ENCODE peak calls at places on chromosomes 12 and 14, in five cellular contexts. I is A549, A is ovary, V is heart left ventricle, N is fibroblast of lung. K is an unnamed sample.

GRCh38 chr12:6229823-6230222 is 29.6 kb downstream of the CD9 start:
- DNase-seq in V (peak), N (peak), I (no peak), A (peak), K (peak)

GRCh38 chr14:76053576-76054369 is 68.2 kb downstream of the IFT43 start:
- DNase-seq in N (no peak), V (no peak), A (no peak), I (no peak), K (no peak)

GRCh38 chr12:69570545-69571399 is 14.5 kb upstream of the CCT2 start:
- DNase-seq in I (peak), N (peak), V (peak), A (peak), K (peak)

GRCh38 chr12:57377103-57377840 is 53.6 kb downstream of the R3HDM2 start:
- DNase-seq in N (no peak), A (no peak), I (no peak), V (no peak), K (peak)

GRCh38 chr12:124336742-124337520 is 42.0 kb downstream of the RFLNA start:
- DNase-seq in I (no peak), V (no peak), A (no peak), N (no peak), K (no peak)

GRCh38 chr12:46136239-46136638 is 132.6 kb downstream of the SLC38A1 start:
- DNase-seq in V (no peak), N (no peak), A (no peak), I (no peak), K (no peak)

GRCh38 chr12:64780531-64781373 is 21.5 kb upstream of the GNS start:
- DNase-seq in I (peak), V (peak), N (no peak), A (peak), K (peak)

GRCh38 chr12:15811192-15812127 is 22.3 kb upstream of the EPS8 start:
- DNase-seq in V (no peak), I (no peak), A (no peak), N (peak), K (no peak)

GRCh38 chr12:58030566-58031279 is 89.4 kb downstream of the ATP23 start:
- DNase-seq in N (peak), I (no peak), A (no peak), V (no peak), K (no peak)

GRCh38 chr14:53791116-53791515 is 165.5 kb downstream of the BMP4 start:
- DNase-seq in N (no peak), A (no peak), V (no peak), I (no peak), K (no peak)

GRCh38 chr12:120669055-120669828 is 17.7 kb upstream of the MLEC start:
- DNase-seq in V (no peak), I (no peak), A (peak), N (peak), K (peak)
- H3K27ac ChIP-seq in V (no peak), I (no peak), A (peak), N (no peak), K (no peak)

GRCh38 chr12:93361159-93361919 is 16.4 kb upstream of the NUDT4 start:
- DNase-seq in N (no peak), V (peak), I (no peak), A (no peak), K (no peak)
- H3K27ac ChIP-seq in N (no peak), V (peak), I (no peak), A (no peak), K (peak)

GRCh38 chr14:32331227-32331597 is 2.1 kb downstream of the AKAP6 start:
- DNase-seq in N (no peak), I (no peak), A (no peak), V (no peak), K (no peak)

GRCh38 chr14:32329690-32330290 is 692 bp downstream of the AKAP6 start:
- DNase-seq in N (no peak), A (no peak), I (no peak), V (no peak), K (no peak)

GRCh38 chr14:32327255-32327961 is 1.7 kb upstream of the AKAP6 start:
- DNase-seq in I (no peak), N (no peak), A (no peak), V (no peak), K (no peak)

GRCh38 chr14:32330356-32331226 is 1.5 kb downstream of the AKAP6 start:
- DNase-seq in N (no peak), I (no peak), A (no peak), V (no peak), K (no peak)

GRCh38 chr14:32329146-32329545 is at the start of gene AKAP6:
- DNase-seq in N (no peak), A (no peak), V (no peak), I (no peak), K (no peak)
- H3K27ac ChIP-seq in N (no peak), A (no peak), V (no peak), I (no peak), K (no peak)

GRCh38 chr12:102429755-102430154 is 50.6 kb downstream of the IGF1 start:
- DNase-seq in V (peak), I (no peak), N (no peak), A (no peak), K (no peak)

GRCh38 chr12:102426599-102427541 is 53.5 kb downstream of the IGF1 start:
- DNase-seq in V (no peak), N (peak), A (no peak), I (no peak), K (no peak)

GRCh38 chr12:102427542-102427923 is 52.8 kb downstream of the IGF1 start:
- DNase-seq in V (peak), A (peak), N (no peak), I (no peak), K (no peak)

GRCh38 chr12:102430661-102431060 is 49.7 kb downstream of the IGF1 start:
- DNase-seq in A (no peak), I (no peak), V (no peak), N (no peak), K (no peak)

DNA sequence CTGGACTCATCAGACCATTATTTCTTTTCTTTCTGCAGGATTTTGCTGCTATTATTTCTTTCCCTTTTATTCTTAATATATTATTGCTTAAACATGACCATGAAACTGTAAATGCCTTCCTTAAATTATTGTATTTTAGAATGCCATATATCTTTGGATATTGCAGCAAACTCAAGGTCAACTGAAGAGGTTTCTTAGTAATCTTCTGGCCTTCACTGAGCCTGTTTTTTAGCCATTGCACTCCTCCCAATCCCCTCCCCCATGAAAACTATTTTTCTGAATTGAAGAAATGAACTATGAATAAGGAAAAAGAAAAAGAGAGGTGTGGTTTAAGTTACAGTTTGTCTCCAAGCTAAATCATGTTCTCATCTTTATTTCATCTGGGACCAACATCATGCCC is 51.2 kb downstream of the IGF1 start:
- DNase-seq in I (no peak), V (no peak), A (no peak), N (no peak), K (no peak)
- H3K27ac ChIP-seq in I (no peak), V (no peak), A (no peak), N (no peak), K (no peak)

GRCh38 chr14:38138581-38139138 is 69.0 kb upstream of the SSTR1 start:
- DNase-seq in I (no peak), N (peak), V (no peak), A (no peak), K (no peak)
- H3K27ac ChIP-seq in I (no peak), N (no peak), V (no peak), A (no peak), K (no peak)

DNA sequence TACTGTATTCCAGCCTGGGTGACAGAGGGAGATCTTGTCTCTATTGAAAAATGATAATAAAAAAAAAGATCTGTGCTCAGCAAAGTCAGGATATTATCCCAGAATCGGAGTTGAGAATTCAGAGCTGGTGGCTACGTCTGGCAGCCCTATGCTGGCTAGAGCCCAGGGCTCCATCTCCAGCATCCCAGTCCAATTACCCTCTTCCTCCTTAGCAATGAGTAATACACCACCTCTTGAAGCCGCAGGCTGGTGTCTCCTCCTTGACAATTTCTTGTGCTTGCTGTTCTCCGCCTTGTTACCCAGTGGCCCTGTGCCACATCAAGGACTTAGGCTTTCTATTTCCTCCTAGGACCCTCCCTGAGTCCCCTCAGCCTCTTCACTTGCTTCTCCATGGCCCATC is 38.4 kb upstream of the DDX11 start:
- DNase-seq in V (no peak), N (no peak), I (no peak), A (no peak), K (no peak)
- H3K27ac ChIP-seq in V (no peak), N (no peak), I (no peak), A (no peak), K (no peak)

K was measured in cardiac muscle cell.